ENCODE peak calls at places on chromosomes 7 and 10, in seven cellular contexts. F is retina; Y is naive thymus-derived CD4-positive, alpha-beta T cell; X is psoas muscle; K is CD4-positive, alpha-beta memory T cell; J is endothelial cell; D is cardiac muscle cell. E is an unnamed sample.

GRCh38 chr7:24466109-24466768 is 107.0 kb upstream of the PALS2 start:
- DNase-seq in X (no peak), F (no peak), Y (no peak), K (no peak), J (no peak), D (no peak), E (no peak)

GRCh38 chr7:27359737-27360136 is 117.1 kb downstream of the EVX1 start:
- DNase-seq in F (no peak), Y (no peak), J (no peak), X (no peak), K (no peak), D (no peak), E (no peak)

GRCh38 chr7:94228223-94228622 is 166.5 kb upstream of the COL1A2 start:
- DNase-seq in K (no peak), Y (no peak), J (no peak), X (no peak), D (no peak), F (no peak), E (no peak)

GRCh38 chr7:25261545-25262135 is 33.4 kb upstream of the NPVF start:
- DNase-seq in K (no peak), J (no peak), F (no peak), X (no peak), Y (no peak), D (no peak), E (peak; percentile 11)

GRCh38 chr10:119755446-119755845 is 29.6 kb downstream of the INPP5F start:
- DNase-seq in J (no peak), K (no peak), X (no peak), Y (no peak), F (no peak), D (no peak), E (no peak)

GRCh38 chr7:46600340-46600739 is 679.3 kb upstream of the IGFBP3 start:
- DNase-seq in J (no peak), X (peak; percentile 49), K (no peak), F (no peak), D (peak; percentile 94), Y (no peak), E (no peak)

GRCh38 chr7:87344446-87344845 is 1.0 kb upstream of the CROT start:
- DNase-seq in Y (no peak), D (no peak), F (no peak), J (no peak), X (no peak), K (no peak), E (no peak)

GRCh38 chr10:6348091-6348862 is 145.5 kb downstream of the PFKFB3 start:
- DNase-seq in F (no peak), X (peak; percentile 37), J (no peak), Y (peak; percentile 41), D (peak; percentile 4), K (peak; percentile 89), E (peak; percentile 94)

GRCh38 chr7:155780884-155781283 is 31.4 kb downstream of the SHH start:
- DNase-seq in F (no peak), K (no peak), J (no peak), X (no peak), D (no peak), Y (no peak), E (no peak)

GRCh38 chr10:78972160-78972946 is 96.4 kb upstream of the ZMIZ1 start:
- DNase-seq in F (no peak), D (peak; percentile 78), Y (no peak), X (peak; percentile 90), J (peak; percentile 27), K (no peak), E (no peak)

E was measured in Jurkat, Clone E6-1.